ENCODE peak calls at places on chromosomes 4 and X, in seven cellular contexts. Y, Z, L, E, K, I and C are unnamed samples.

GRCh38 chr4:140180577-140180976 is 26.6 kb upstream of the MAML3 start:
- DNase-seq in Y (no peak), Z (no peak), L (no peak), E (no peak), K (no peak), I (no peak), C (no peak)

GRCh38 chrX:12947545-12948235 is 27.2 kb upstream of the TMSB4X start:
- DNase-seq in Y (no peak), Z (no peak), L (peak; percentile 58), E (no peak), K (no peak), I (no peak), C (no peak)

GRCh38 chr4:82780398-82781231 is 18.0 kb downstream of the SCD5 start:
- DNase-seq in Y (peak; percentile 85), Z (no peak), L (peak; percentile 41), E (peak; percentile 78), K (peak; percentile 83), I (peak; percentile 90), C (no peak)

GRCh38 chr4:57109847-57110634 is at the start of gene IGFBP7:
- DNase-seq in Y (peak; percentile 58), Z (peak; percentile 57), L (no peak), E (peak; percentile 85), K (peak; percentile 87), I (peak; percentile 42), C (peak; percentile 70)

GRCh38 chrX:154748712-154749339 is 2.1 kb downstream of the GAB3 start:
- DNase-seq in Y (no peak), Z (peak; percentile 45), L (peak; percentile 60), E (no peak), K (peak; percentile 49), I (no peak), C (peak; percentile 57)

GRCh38 chr4:77040856-77041576 is 34.8 kb downstream of the CCNI start:
- DNase-seq in Y (no peak), Z (no peak), L (no peak), E (no peak), K (no peak), I (no peak), C (no peak)

GRCh38 chr4:117941611-117942010 is 92.7 kb upstream of the NDST3 start:
- DNase-seq in Y (no peak), Z (no peak), L (no peak), E (no peak), K (no peak), I (no peak), C (no peak)

GRCh38 chr4:54499308-54500074 is 158.3 kb upstream of the KIT start:
- DNase-seq in Y (no peak), Z (no peak), L (no peak), E (no peak), K (no peak), I (no peak), C (no peak)

GRCh38 chrX:119118780-119119395 is 8.7 kb downstream of the KIAA1210 start:
- DNase-seq in Y (peak; percentile 45), Z (peak; percentile 63), L (peak; percentile 57), E (no peak), K (peak; percentile 65), I (peak; percentile 39), C (peak; percentile 48)

GRCh38 chr4:75004755-75005668 is 72.1 kb downstream of the PARM1 start:
- DNase-seq in Y (peak; percentile 73), Z (no peak), L (peak; percentile 86), E (no peak), K (no peak), I (peak; percentile 76), C (no peak)

GRCh38 chrX:143788265-143788664 is 67.7 kb upstream of the SPANXN2 start:
- DNase-seq in Y (no peak), Z (no peak), L (no peak), E (no peak), K (no peak), I (no peak), C (no peak)

GRCh38 chr4:55087016-55087929 is 38.1 kb downstream of the KDR start:
- DNase-seq in Y (no peak), Z (no peak), L (no peak), E (no peak), K (no peak), I (no peak), C (no peak)

GRCh38 chr4:7886250-7886973 is 53.2 kb downstream of the AFAP1 start:
- DNase-seq in Y (no peak), Z (no peak), L (no peak), E (no peak), K (no peak), I (no peak), C (no peak)

GRCh38 chr4:105191621-105192210 is 45.0 kb downstream of the TET2 start:
- DNase-seq in Y (no peak), Z (peak; percentile 39), L (peak; percentile 62), E (no peak), K (no peak), I (no peak), C (peak; percentile 25)

GRCh38 chr4:185463541-185463940 is 8.0 kb downstream of the CCDC110 start:
- DNase-seq in Y (no peak), Z (no peak), L (no peak), E (no peak), K (no peak), I (no peak), C (no peak)

GRCh38 chrX:122565952-122566351 is 618.1 kb upstream of the GRIA3 start:
- DNase-seq in Y (no peak), Z (no peak), L (no peak), E (no peak), K (no peak), I (no peak), C (no peak)

GRCh38 chr4:181475781-181476180 is 767.4 kb upstream of the TENM3 start:
- DNase-seq in Y (no peak), Z (no peak), L (no peak), E (no peak), K (peak; percentile 55), I (no peak), C (no peak)

GRCh38 chr4:83780334-83780733 is 244.4 kb downstream of the GPAT3 start:
- DNase-seq in Y (no peak), Z (no peak), L (no peak), E (no peak), K (no peak), I (no peak), C (no peak)

GRCh38 chrX:129678176-129678880 is 23.6 kb upstream of the APLN start:
- DNase-seq in Y (peak; percentile 55), Z (peak; percentile 16), L (peak; percentile 39), E (peak; percentile 82), K (peak; percentile 66), I (peak; percentile 79), C (no peak)

GRCh38 chr4:185773419-185773818 is 38.6 kb downstream of the SORBS2 start:
- DNase-seq in Y (peak; percentile 66), Z (no peak), L (no peak), E (peak; percentile 71), K (peak; percentile 69), I (peak; percentile 88), C (no peak)

GRCh38 chrX:39692796-39693195 is 405.0 kb downstream of the BCOR start:
- DNase-seq in Y (no peak), Z (no peak), L (no peak), E (no peak), K (no peak), I (no peak), C (no peak)

GRCh38 chr4:69649629-69650028 is 3.4 kb downstream of the UGT2A1 start:
- DNase-seq in Y (no peak), Z (no peak), L (no peak), E (no peak), K (no peak), I (no peak), C (no peak)

GRCh38 chr4:8769645-8770517 is 101.8 kb downstream of the HMX1 start:
- DNase-seq in Y (no peak), Z (no peak), L (no peak), E (peak; percentile 46), K (peak; percentile 44), I (no peak), C (no peak)

GRCh38 chrX:133657455-133657854 is 242.2 kb upstream of the GPC4 start:
- DNase-seq in Y (no peak), Z (no peak), L (no peak), E (no peak), K (no peak), I (peak; percentile 56), C (no peak)
- TF ChIP-seq CTCF in Y (no peak), Z (no peak), L (no peak), E (no peak), K (no peak), I (no peak), C (no peak)

DNA sequence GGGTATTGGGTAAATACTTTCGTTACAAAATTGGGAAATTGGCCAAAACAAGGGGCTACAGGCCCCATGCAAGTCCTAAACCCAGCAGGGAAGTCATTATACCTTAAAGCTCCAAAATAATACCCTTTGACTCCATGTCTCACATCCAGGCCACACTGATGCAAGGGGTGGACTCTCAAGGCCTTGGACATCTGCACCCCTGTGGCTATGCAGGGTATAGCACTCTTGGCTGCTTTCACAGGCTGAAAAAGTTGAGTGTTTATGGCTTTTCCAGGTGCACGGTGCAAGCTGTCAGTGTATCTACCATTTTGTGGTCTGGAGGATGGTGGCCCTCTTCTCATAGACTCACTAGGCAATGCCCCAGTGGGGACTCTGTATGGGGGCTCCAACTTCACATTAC is 326.5 kb downstream of the TEX13C start:
- DNase-seq in Y (no peak), Z (no peak), L (no peak), E (no peak), K (no peak), I (no peak), C (no peak)
- TF ChIP-seq CTCF in Y (no peak), Z (peak; percentile 27), L (peak; percentile 18), E (no peak), K (no peak), I (no peak), C (peak; percentile 43)

GRCh38 chrX:115898382-115899001 is 272.1 kb upstream of the AGTR2 start:
- DNase-seq in Y (peak; percentile 92), Z (peak; percentile 45), L (peak; percentile 21), E (no peak), K (no peak), I (peak; percentile 76), C (peak; percentile 59)
- TF ChIP-seq CTCF in Y (no peak), Z (peak; percentile 32), L (no peak), E (no peak), K (no peak), I (peak; percentile 9), C (peak; percentile 74)

GRCh38 chr4:88814043-88814617 is 116.5 kb upstream of the NAP1L5 start:
- DNase-seq in Y (peak; percentile 39), Z (no peak), L (peak; percentile 13), E (no peak), K (no peak), I (no peak), C (no peak)
- TF ChIP-seq CTCF in Y (peak; percentile 16), Z (no peak), L (peak; percentile 33), E (no peak), K (no peak), I (peak; percentile 12), C (no peak)

GRCh38 chr4:161564230-161564834 is 599.5 kb downstream of the FSTL5 start:
- DNase-seq in Y (no peak), Z (no peak), L (no peak), E (no peak), K (no peak), I (no peak), C (no peak)
- TF ChIP-seq CTCF in Y (peak; percentile 28), Z (no peak), L (no peak), E (peak; percentile 40), K (peak; percentile 27), I (no peak), C (no peak)